ENCODE peak calls at places on chromosomes 2 and 18, in eight cellular contexts. One of them, this sample, is unnamed.

GRCh38 chr2:40680547-40680946 is 228.7 kb upstream of the SLC8A1 start:
- DNase-seq in colonic mucosa: no peak
- DNase-seq in occipital lobe: no peak
- DNase-seq in amniotic stem cell: no peak
- DNase-seq in right atrium auricular region: no peak
- DNase-seq in OCI-M1: peak; percentile 45
- DNase-seq in adrenal gland: no peak
- DNase-seq in GF-D8: no peak
- DNase-seq in this sample: no peak

GRCh38 chr2:137050949-137051348 is 285.6 kb downstream of the THSD7B start:
- DNase-seq in colonic mucosa: no peak
- DNase-seq in amniotic stem cell: no peak
- DNase-seq in right atrium auricular region: no peak
- DNase-seq in adrenal gland: no peak
- DNase-seq in OCI-M1: no peak
- DNase-seq in occipital lobe: no peak
- DNase-seq in GF-D8: no peak
- DNase-seq in this sample: no peak

GRCh38 chr2:176118606-176119370 is 2.2 kb downstream of the HOXD10 start:
- DNase-seq in right atrium auricular region: no peak
- DNase-seq in OCI-M1: peak; percentile 76
- DNase-seq in amniotic stem cell: no peak
- DNase-seq in occipital lobe: no peak
- DNase-seq in colonic mucosa: no peak
- DNase-seq in GF-D8: no peak
- DNase-seq in adrenal gland: peak; percentile 56
- DNase-seq in this sample: no peak

GRCh38 chr2:227460079-227460485 is 11.9 kb upstream of the AGFG1 start:
- DNase-seq in OCI-M1: peak; percentile 82
- DNase-seq in GF-D8: no peak
- DNase-seq in amniotic stem cell: no peak
- DNase-seq in adrenal gland: peak; percentile 81
- DNase-seq in occipital lobe: no peak
- DNase-seq in right atrium auricular region: no peak
- DNase-seq in colonic mucosa: no peak
- DNase-seq in this sample: no peak

GRCh38 chr2:27221166-27221565 is 4.0 kb downstream of the CAD start:
- DNase-seq in adrenal gland: no peak
- DNase-seq in right atrium auricular region: no peak
- DNase-seq in occipital lobe: no peak
- DNase-seq in GF-D8: no peak
- DNase-seq in colonic mucosa: no peak
- DNase-seq in amniotic stem cell: no peak
- DNase-seq in OCI-M1: no peak
- DNase-seq in this sample: no peak

GRCh38 chr2:228589115-228589514 is 407.6 kb upstream of the SPHKAP start:
- DNase-seq in GF-D8: no peak
- DNase-seq in right atrium auricular region: no peak
- DNase-seq in occipital lobe: no peak
- DNase-seq in adrenal gland: no peak
- DNase-seq in OCI-M1: no peak
- DNase-seq in amniotic stem cell: no peak
- DNase-seq in colonic mucosa: no peak
- DNase-seq in this sample: no peak

GRCh38 chr2:43676322-43677050 is at the start of gene C1GALT1C1L:
- DNase-seq in amniotic stem cell: no peak
- DNase-seq in GF-D8: no peak
- DNase-seq in adrenal gland: peak; percentile 61
- DNase-seq in occipital lobe: peak; percentile 10
- DNase-seq in colonic mucosa: peak; percentile 49
- DNase-seq in OCI-M1: peak; percentile 59
- DNase-seq in right atrium auricular region: peak; percentile 61
- DNase-seq in this sample: peak; percentile 59

GRCh38 chr2:143150287-143150686 is 21.1 kb downstream of the ARHGAP15 start:
- DNase-seq in colonic mucosa: no peak
- DNase-seq in GF-D8: peak; percentile 67
- DNase-seq in amniotic stem cell: no peak
- DNase-seq in OCI-M1: peak; percentile 89
- DNase-seq in occipital lobe: no peak
- DNase-seq in right atrium auricular region: no peak
- DNase-seq in adrenal gland: no peak
- DNase-seq in this sample: no peak

GRCh38 chr2:220445429-220446105 is 818.1 kb downstream of the SLC4A3 start:
- DNase-seq in adrenal gland: no peak
- DNase-seq in amniotic stem cell: no peak
- DNase-seq in OCI-M1: no peak
- DNase-seq in GF-D8: no peak
- DNase-seq in colonic mucosa: no peak
- DNase-seq in occipital lobe: no peak
- DNase-seq in right atrium auricular region: no peak
- DNase-seq in this sample: no peak

GRCh38 chr2:48107326-48107925 is 201.1 kb upstream of the FBXO11 start:
- DNase-seq in right atrium auricular region: no peak
- DNase-seq in adrenal gland: no peak
- DNase-seq in colonic mucosa: no peak
- DNase-seq in occipital lobe: no peak
- DNase-seq in GF-D8: no peak
- DNase-seq in OCI-M1: peak; percentile 47
- DNase-seq in amniotic stem cell: peak; percentile 65
- DNase-seq in this sample: no peak

GRCh38 chr2:163345795-163346573 is 389.8 kb downstream of the FIGN start:
- DNase-seq in OCI-M1: peak; percentile 87
- DNase-seq in colonic mucosa: no peak
- DNase-seq in adrenal gland: no peak
- DNase-seq in right atrium auricular region: no peak
- DNase-seq in GF-D8: no peak
- DNase-seq in occipital lobe: no peak
- DNase-seq in amniotic stem cell: peak; percentile 20
- DNase-seq in this sample: no peak

GRCh38 chr2:227862227-227862740 is 9.1 kb upstream of the DAW1 start:
- DNase-seq in GF-D8: no peak
- DNase-seq in OCI-M1: peak; percentile 59
- DNase-seq in right atrium auricular region: no peak
- DNase-seq in occipital lobe: no peak
- DNase-seq in amniotic stem cell: no peak
- DNase-seq in colonic mucosa: peak; percentile 63
- DNase-seq in adrenal gland: no peak
- DNase-seq in this sample: no peak

GRCh38 chr2:24544456-24545115 is 53.5 kb downstream of the NCOA1 start:
- DNase-seq in colonic mucosa: no peak
- DNase-seq in right atrium auricular region: no peak
- DNase-seq in GF-D8: no peak
- DNase-seq in amniotic stem cell: no peak
- DNase-seq in adrenal gland: no peak
- DNase-seq in OCI-M1: no peak
- DNase-seq in occipital lobe: no peak
- DNase-seq in this sample: no peak

GRCh38 chr18:43587538-43588153 is 310.4 kb upstream of the SYT4 start:
- DNase-seq in adrenal gland: no peak
- DNase-seq in right atrium auricular region: no peak
- DNase-seq in GF-D8: no peak
- DNase-seq in occipital lobe: no peak
- DNase-seq in OCI-M1: peak; percentile 68
- DNase-seq in amniotic stem cell: no peak
- DNase-seq in colonic mucosa: no peak
- DNase-seq in this sample: no peak

GRCh38 chr2:66457545-66457944 is 22.6 kb downstream of the MEIS1 start:
- DNase-seq in colonic mucosa: no peak
- DNase-seq in right atrium auricular region: no peak
- DNase-seq in OCI-M1: no peak
- DNase-seq in GF-D8: no peak
- DNase-seq in occipital lobe: no peak
- DNase-seq in amniotic stem cell: no peak
- DNase-seq in adrenal gland: no peak
- DNase-seq in this sample: no peak

GRCh38 chr2:159010340-159010739 is 41.9 kb downstream of the TANC1 start:
- DNase-seq in occipital lobe: no peak
- DNase-seq in GF-D8: no peak
- DNase-seq in adrenal gland: peak; percentile 54
- DNase-seq in colonic mucosa: no peak
- DNase-seq in right atrium auricular region: no peak
- DNase-seq in OCI-M1: no peak
- DNase-seq in amniotic stem cell: peak; percentile 63
- DNase-seq in this sample: no peak

GRCh38 chr18:69216390-69216789 is 184.3 kb upstream of the DOK6 start:
- DNase-seq in colonic mucosa: no peak
- DNase-seq in adrenal gland: no peak
- DNase-seq in OCI-M1: peak; percentile 92
- DNase-seq in amniotic stem cell: no peak
- DNase-seq in occipital lobe: no peak
- DNase-seq in right atrium auricular region: no peak
- DNase-seq in GF-D8: no peak
- DNase-seq in this sample: no peak

GRCh38 chr2:10120938-10121574 is 1.5 kb upstream of the RRM2 start:
- DNase-seq in GF-D8: no peak
- DNase-seq in occipital lobe: no peak
- DNase-seq in adrenal gland: no peak
- DNase-seq in right atrium auricular region: no peak
- DNase-seq in amniotic stem cell: no peak
- DNase-seq in OCI-M1: peak; percentile 76
- DNase-seq in colonic mucosa: peak; percentile 55
- DNase-seq in this sample: no peak

GRCh38 chr2:40448476-40449079 is 3.3 kb downstream of the SLC8A1 start:
- DNase-seq in amniotic stem cell: no peak
- DNase-seq in colonic mucosa: no peak
- DNase-seq in OCI-M1: peak; percentile 74
- DNase-seq in occipital lobe: no peak
- DNase-seq in adrenal gland: no peak
- DNase-seq in GF-D8: no peak
- DNase-seq in right atrium auricular region: no peak
- DNase-seq in this sample: no peak

GRCh38 chr2:241811209-241811951 is 2.4 kb downstream of the NEU4 start:
- DNase-seq in right atrium auricular region: peak; percentile 58
- DNase-seq in adrenal gland: peak; percentile 15
- DNase-seq in colonic mucosa: peak; percentile 18
- DNase-seq in amniotic stem cell: no peak
- DNase-seq in OCI-M1: no peak
- DNase-seq in occipital lobe: no peak
- DNase-seq in GF-D8: no peak
- DNase-seq in this sample: peak; percentile 83